ENCODE peak calls at places on chromosomes 1 and 21, in four cellular contexts. One of them, this sample, is unnamed. For H3K4me1, the result is how much of the 10 kb centered on the place peaks cover.

GRCh38 chr1:7703321-7704213 is 67.5 kb upstream of the VAMP3 start:
- DNase-seq in upper lobe of right lung: peak
- DNase-seq in lower lobe of right lung: no peak
- DNase-seq in H9: peak
- DNase-seq in this sample: no peak

GRCh38 chr1:1208713-1209433 is 2.5 kb upstream of the TNFRSF18 start:
- DNase-seq in upper lobe of right lung: no peak
- DNase-seq in lower lobe of right lung: peak
- DNase-seq in H9: no peak
- DNase-seq in this sample: no peak

GRCh38 chr1:218475275-218475674 is 130.1 kb downstream of the TGFB2 start:
- DNase-seq in upper lobe of right lung: no peak
- DNase-seq in lower lobe of right lung: no peak
- DNase-seq in H9: no peak
- DNase-seq in this sample: no peak

GRCh38 chr1:194151056-194151455 is 964.6 kb upstream of the B3GALT2 start:
- DNase-seq in upper lobe of right lung: no peak
- DNase-seq in lower lobe of right lung: no peak
- DNase-seq in H9: no peak
- DNase-seq in this sample: no peak

GRCh38 chr1:66562561-66562960 is 28.6 kb downstream of the SGIP1 start:
- DNase-seq in upper lobe of right lung: no peak
- DNase-seq in lower lobe of right lung: no peak
- DNase-seq in H9: no peak
- DNase-seq in this sample: no peak

GRCh38 chr1:230868736-230869385 is 540 bp upstream of the C1orf198 start:
- DNase-seq in upper lobe of right lung: peak
- DNase-seq in lower lobe of right lung: peak
- DNase-seq in H9: peak
- DNase-seq in this sample: no peak

GRCh38 chr1:236639686-236640085 is 35.4 kb upstream of the HEATR1 start:
- DNase-seq in upper lobe of right lung: no peak
- DNase-seq in lower lobe of right lung: no peak
- DNase-seq in H9: no peak
- DNase-seq in this sample: no peak

GRCh38 chr21:39332175-39332574 is 16.7 kb downstream of the HMGN1 start:
- DNase-seq in upper lobe of right lung: no peak
- DNase-seq in lower lobe of right lung: no peak
- DNase-seq in H9: no peak
- DNase-seq in this sample: no peak

GRCh38 chr1:200866521-200866920 is 6.3 kb upstream of the GPR25 start:
- DNase-seq in upper lobe of right lung: no peak
- DNase-seq in lower lobe of right lung: no peak
- DNase-seq in H9: no peak
- DNase-seq in this sample: no peak

GRCh38 chr1:35725591-35725990 is 6.9 kb upstream of the C1orf216 start:
- DNase-seq in upper lobe of right lung: no peak
- DNase-seq in lower lobe of right lung: no peak
- DNase-seq in H9: no peak
- DNase-seq in this sample: no peak

GRCh38 chr1:27487927-27488522 is 1.9 kb downstream of the WASF2 start:
- DNase-seq in upper lobe of right lung: no peak
- DNase-seq in lower lobe of right lung: no peak
- DNase-seq in H9: no peak
- DNase-seq in this sample: no peak
- H3K4me1 ChIP-seq in upper lobe of right lung: half or more
- H3K4me1 ChIP-seq in lower lobe of right lung: half or more
- H3K4me1 ChIP-seq in H9: under half
- H3K4me1 ChIP-seq in this sample: half or more

DNA sequence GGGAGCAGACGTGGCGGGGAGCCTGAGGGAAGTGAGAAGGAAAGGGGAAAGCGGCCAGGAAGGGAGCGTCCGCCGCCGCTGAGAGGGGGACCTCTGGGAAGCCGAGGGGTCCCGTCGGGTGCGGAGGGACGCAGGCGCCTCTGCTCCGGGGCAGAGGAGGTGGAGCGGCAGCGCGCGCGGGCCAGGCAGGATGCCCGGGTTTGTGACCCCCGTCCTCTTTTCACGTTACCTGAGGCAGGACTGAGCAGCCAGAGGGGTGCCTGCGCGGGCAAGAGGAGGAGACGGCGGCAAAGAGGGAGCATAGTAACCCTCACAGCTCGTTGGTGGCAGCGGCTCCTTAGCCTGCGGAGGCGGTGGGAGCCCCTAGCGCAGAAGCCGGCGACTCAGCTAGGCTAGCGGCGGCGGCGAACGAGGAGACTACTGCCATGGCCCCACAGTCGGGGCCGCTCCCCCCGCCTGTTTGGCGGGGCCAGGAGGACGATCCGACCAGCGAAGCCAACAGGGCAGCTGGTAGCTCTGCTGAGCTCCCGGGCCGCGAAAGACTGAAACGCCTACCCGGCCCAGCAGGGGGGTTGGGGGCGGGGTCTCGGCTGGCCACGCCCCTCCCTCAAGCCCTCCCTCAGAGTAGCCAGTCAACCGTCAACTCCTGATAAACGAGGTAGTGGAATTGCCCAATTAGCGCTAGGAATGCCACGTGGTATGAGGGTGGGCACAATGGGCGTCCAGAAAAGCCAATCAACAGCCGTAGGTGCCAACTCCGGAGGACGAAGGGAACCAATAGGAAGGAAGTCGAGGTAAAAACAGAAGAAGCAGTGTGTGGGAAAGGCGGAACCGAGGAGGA is at the start of gene TESK2:
- DNase-seq in upper lobe of right lung: peak
- DNase-seq in lower lobe of right lung: peak
- DNase-seq in H9: peak
- DNase-seq in this sample: peak
- H3K27ac ChIP-seq in upper lobe of right lung: peak
- H3K27ac ChIP-seq in lower lobe of right lung: peak
- H3K27ac ChIP-seq in H9: no peak
- H3K27ac ChIP-seq in this sample: peak

DNA sequence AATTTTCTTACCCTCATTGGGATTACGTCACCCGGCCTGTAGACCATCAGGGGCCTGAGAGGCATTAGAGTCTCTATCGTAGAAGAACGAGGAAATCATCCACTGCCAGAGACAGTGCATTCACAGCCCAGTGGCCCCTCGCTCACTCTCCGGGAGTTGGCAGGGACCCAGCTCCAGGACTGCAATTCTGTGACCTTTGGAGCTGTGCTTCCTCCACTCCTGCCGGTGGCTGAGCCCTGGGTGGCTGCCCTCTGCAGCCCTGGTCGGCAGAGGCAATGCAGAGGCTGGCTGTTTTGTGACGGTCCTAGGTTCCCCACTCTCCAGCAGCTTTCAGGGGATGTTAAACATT is 12.7 kb downstream of the SLC37A1 start:
- DNase-seq in upper lobe of right lung: peak
- DNase-seq in lower lobe of right lung: no peak
- DNase-seq in H9: no peak
- DNase-seq in this sample: no peak
- H3K4me1 ChIP-seq in upper lobe of right lung: half or more
- H3K4me1 ChIP-seq in lower lobe of right lung: half or more
- H3K4me1 ChIP-seq in H9: under half
- H3K4me1 ChIP-seq in this sample: under half

DNA sequence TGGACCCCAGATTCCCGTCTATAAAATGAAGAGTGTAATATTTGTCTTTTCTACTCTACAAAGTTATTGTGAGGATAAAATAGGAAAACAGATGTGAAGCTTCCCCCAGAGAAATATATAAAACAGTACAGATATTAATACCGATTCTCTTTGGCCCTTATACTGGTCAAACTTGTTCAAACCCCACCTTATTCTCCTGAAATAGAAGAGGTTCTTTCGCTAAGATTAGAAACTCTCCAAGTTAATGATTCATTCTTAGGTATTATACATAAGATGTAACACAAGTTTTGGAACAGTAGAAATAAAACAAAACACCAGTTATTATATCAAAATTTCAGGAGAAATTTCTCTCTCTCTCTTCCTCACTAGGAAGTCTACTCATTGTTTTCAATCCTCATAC is 852.4 kb upstream of the ADAMTS5 start:
- DNase-seq in upper lobe of right lung: no peak
- DNase-seq in lower lobe of right lung: no peak
- DNase-seq in H9: no peak
- DNase-seq in this sample: no peak
- H3K27ac ChIP-seq in upper lobe of right lung: peak
- H3K27ac ChIP-seq in lower lobe of right lung: peak
- H3K27ac ChIP-seq in H9: no peak
- H3K27ac ChIP-seq in this sample: peak

GRCh38 chr1:39394059-39394458 is 97.4 kb upstream of the BMP8A start:
- DNase-seq in upper lobe of right lung: no peak
- DNase-seq in lower lobe of right lung: no peak
- DNase-seq in H9: no peak
- DNase-seq in this sample: no peak

GRCh38 chr1:39396671-39397070 is 94.8 kb upstream of the BMP8A start:
- DNase-seq in upper lobe of right lung: no peak
- DNase-seq in lower lobe of right lung: no peak
- DNase-seq in H9: no peak
- DNase-seq in this sample: no peak

GRCh38 chr1:39394598-39394997 is 96.8 kb upstream of the BMP8A start:
- DNase-seq in upper lobe of right lung: no peak
- DNase-seq in lower lobe of right lung: no peak
- DNase-seq in H9: no peak
- DNase-seq in this sample: no peak

GRCh38 chr1:39393645-39394044 is 97.8 kb upstream of the BMP8A start:
- DNase-seq in upper lobe of right lung: no peak
- DNase-seq in lower lobe of right lung: no peak
- DNase-seq in H9: no peak
- DNase-seq in this sample: no peak

DNA sequence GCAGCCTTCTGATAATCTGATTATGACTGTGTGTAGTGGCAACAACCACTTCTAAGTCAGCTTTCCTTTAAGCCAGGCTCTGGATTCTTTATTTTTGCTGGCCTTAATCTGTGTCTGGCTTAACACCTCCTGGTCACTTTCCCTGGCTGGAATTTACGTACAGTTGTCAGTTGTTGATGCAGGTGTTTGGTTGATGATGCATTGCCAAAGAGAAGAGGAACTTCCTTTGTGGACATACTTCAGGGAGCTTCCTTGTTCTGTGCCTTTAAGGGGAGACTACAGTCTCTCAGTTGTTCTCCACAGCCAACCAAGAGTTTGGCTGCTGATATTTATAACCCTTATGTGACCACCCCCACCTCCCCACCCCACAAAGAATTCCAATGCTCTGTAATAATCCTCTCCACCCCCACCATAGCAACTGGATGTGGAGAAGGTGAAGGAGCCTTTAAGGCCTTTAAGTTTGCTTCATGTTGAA is 96.0 kb upstream of the BMP8A start:
- DNase-seq in upper lobe of right lung: no peak
- DNase-seq in lower lobe of right lung: no peak
- DNase-seq in H9: no peak
- DNase-seq in this sample: no peak
- H3K4me1 ChIP-seq in upper lobe of right lung: half or more
- H3K4me1 ChIP-seq in lower lobe of right lung: half or more
- H3K4me1 ChIP-seq in H9: under half
- H3K4me1 ChIP-seq in this sample: half or more

GRCh38 chr1:160211010-160211790 is 6.0 kb downstream of the PEA15 start:
- DNase-seq in upper lobe of right lung: no peak
- DNase-seq in lower lobe of right lung: no peak
- DNase-seq in H9: no peak
- DNase-seq in this sample: peak
- H3K27ac ChIP-seq in upper lobe of right lung: no peak
- H3K27ac ChIP-seq in lower lobe of right lung: peak
- H3K27ac ChIP-seq in H9: no peak
- H3K27ac ChIP-seq in this sample: no peak

GRCh38 chr1:31931241-31932225 is 6.6 kb downstream of the PTP4A2 start:
- DNase-seq in upper lobe of right lung: no peak
- DNase-seq in lower lobe of right lung: no peak
- DNase-seq in H9: no peak
- DNase-seq in this sample: no peak
- H3K4me1 ChIP-seq in upper lobe of right lung: half or more
- H3K4me1 ChIP-seq in lower lobe of right lung: half or more
- H3K4me1 ChIP-seq in H9: under half
- H3K4me1 ChIP-seq in this sample: half or more

This sample was measured in vagina.